ENCODE peak calls at places on chromosomes 7 and 10, in five cellular contexts. R, P, Z, N and F are unnamed samples.

GRCh38 chr10:53093878-53094277 is 321.3 kb upstream of the MBL2 start:
- DNase-seq in R (no peak), Z (no peak), N (no peak), P (no peak), F (no peak)

GRCh38 chr7:96152706-96153105 is 169.2 kb downstream of the SLC25A13 start:
- DNase-seq in R (no peak), Z (no peak), N (no peak), P (no peak), F (no peak)

GRCh38 chr10:97861351-97861750 is 11.7 kb downstream of the GOLGA7B start:
- DNase-seq in R (peak), N (peak), Z (peak), P (no peak), F (no peak)

GRCh38 chr10:97687785-97688781 is 1.0 kb upstream of the AVPI1 start:
- DNase-seq in N (peak), P (no peak), Z (peak), R (peak), F (no peak)

GRCh38 chr7:69457912-69458491 is 140.3 kb upstream of the AUTS2 start:
- DNase-seq in R (no peak), N (no peak), P (peak), Z (no peak), F (peak)

GRCh38 chr10:21976739-21977138 is 26.8 kb downstream of the DNAJC1 start:
- DNase-seq in R (peak), P (peak), N (peak), Z (peak), F (peak)

GRCh38 chr7:91201731-91202130 is 62.5 kb upstream of the FZD1 start:
- DNase-seq in N (no peak), P (no peak), R (no peak), Z (no peak), F (peak)

GRCh38 chr7:16650266-16650665 is 4.3 kb downstream of the BZW2 start:
- DNase-seq in P (no peak), Z (no peak), R (no peak), N (no peak), F (no peak)

GRCh38 chr10:72133517-72133916 is 45.2 kb upstream of the SPOCK2 start:
- DNase-seq in Z (peak), R (peak), P (no peak), N (peak), F (no peak)

GRCh38 chr10:124916098-124916584 is 25.8 kb upstream of the ZRANB1 start:
- DNase-seq in Z (peak), N (peak), R (peak), P (no peak), F (no peak)

GRCh38 chr10:97689637-97690036 is 2.6 kb upstream of the AVPI1 start:
- DNase-seq in N (peak), R (peak), P (no peak), Z (peak), F (no peak)

GRCh38 chr7:99032928-99033327 is 111.0 kb downstream of the SMURF1 start:
- DNase-seq in N (no peak), R (no peak), P (no peak), Z (no peak), F (no peak)

GRCh38 chr10:128877141-128877540 is 589.9 kb upstream of the MGMT start:
- DNase-seq in N (no peak), R (no peak), Z (no peak), P (no peak), F (no peak)

GRCh38 chr7:4182605-4183300 is 499.3 kb upstream of the FOXK1 start:
- DNase-seq in Z (no peak), N (no peak), R (no peak), P (no peak), F (no peak)

GRCh38 chr7:77866370-77866769 is 67.8 kb downstream of the PHTF2 start:
- DNase-seq in R (peak), Z (no peak), N (peak), P (no peak), F (no peak)

GRCh38 chr10:80700252-80700651 is 162.6 kb downstream of the SH2D4B start:
- DNase-seq in Z (no peak), P (no peak), R (no peak), N (no peak), F (no peak)

GRCh38 chr7:41097501-41097900 is 605.4 kb downstream of the INHBA start:
- DNase-seq in R (peak), Z (no peak), N (peak), P (no peak), F (no peak)

GRCh38 chr7:151981223-151981622 is 25.0 kb downstream of the GALNTL5 start:
- DNase-seq in R (no peak), N (no peak), Z (no peak), P (no peak), F (no peak)

GRCh38 chr7:46493196-46493595 is 572.1 kb upstream of the IGFBP3 start:
- DNase-seq in R (no peak), Z (peak), N (no peak), P (no peak), F (no peak)

GRCh38 chr7:106522691-106523090 is 138.3 kb downstream of the CCDC71L start:
- DNase-seq in P (no peak), Z (no peak), N (no peak), R (no peak), F (no peak)

GRCh38 chr7:43302211-43302711 is 189.8 kb downstream of the HECW1 start:
- DNase-seq in P (peak), R (peak), N (peak), Z (no peak), F (no peak)

GRCh38 chr10:32265756-32266155 is 81.2 kb downstream of the EPC1 start:
- DNase-seq in P (no peak), N (no peak), Z (no peak), R (no peak), F (no peak)

GRCh38 chr7:97513326-97513725 is 218.6 kb upstream of the TAC1 start:
- DNase-seq in R (no peak), P (no peak), Z (no peak), N (no peak), F (no peak)

GRCh38 chr10:33365871-33366411 is 31.5 kb upstream of the NRP1 start:
- DNase-seq in Z (peak), R (peak), N (peak), P (no peak), F (no peak)

GRCh38 chr10:76559889-76560215 is 1077.8 kb downstream of the KCNMA1 start:
- DNase-seq in N (peak), R (peak), P (no peak), Z (no peak), F (no peak)

GRCh38 chr7:112079671-112080070 is 126.5 kb downstream of the DOCK4 start:
- DNase-seq in N (peak), Z (no peak), R (peak), P (no peak), F (no peak)

GRCh38 chr7:150967332-150967731 is 10.8 kb downstream of the KCNH2 start:
- DNase-seq in N (no peak), Z (no peak), R (no peak), P (no peak), F (no peak)

GRCh38 chr7:27605283-27605682 is 57.4 kb downstream of the HIBADH start:
- DNase-seq in N (no peak), Z (no peak), P (no peak), R (no peak), F (no peak)

GRCh38 chr7:129607471-129608120 is 3.9 kb upstream of the NRF1 start:
- DNase-seq in N (peak), R (no peak), P (peak), Z (peak), F (no peak)

GRCh38 chr10:118564652-118565051 is 30.8 kb downstream of the PRLHR start:
- DNase-seq in R (no peak), Z (no peak), P (peak), N (no peak), F (peak)

GRCh38 chr10:48678041-48678440 is 6.6 kb upstream of the WDFY4 start:
- DNase-seq in P (no peak), R (no peak), Z (no peak), N (no peak), F (no peak)

GRCh38 chr7:67823345-67823744 is 826.7 kb downstream of the TYW1 start:
- DNase-seq in P (no peak), Z (no peak), N (no peak), R (no peak), F (no peak)

GRCh38 chr7:131173148-131173890 is 154.4 kb upstream of the MKLN1 start:
- DNase-seq in N (peak), Z (peak), P (no peak), R (peak), F (no peak)

GRCh38 chr10:60446855-60447254 is 57.2 kb upstream of the ANK3 start:
- DNase-seq in N (no peak), Z (peak), P (no peak), R (no peak), F (no peak)

GRCh38 chr10:102837230-102837721 is at the start of gene CYP17A1:
- DNase-seq in R (no peak), N (no peak), Z (no peak), P (no peak), F (no peak)

GRCh38 chr10:108812296-108812695 is 1111.0 kb downstream of the XPNPEP1 start:
- DNase-seq in R (no peak), N (peak), Z (no peak), P (no peak), F (no peak)

GRCh38 chr10:61752111-61753011 is 89.6 kb downstream of the CABCOCO1 start:
- DNase-seq in N (peak), P (no peak), Z (no peak), R (peak), F (no peak)

GRCh38 chr7:33423646-33424020 is 294.3 kb downstream of the BBS9 start:
- DNase-seq in Z (peak), P (no peak), R (no peak), N (no peak), F (no peak)

GRCh38 chr7:122304604-122304975 is at the start of gene FEZF1:
- DNase-seq in N (no peak), R (no peak), P (peak), Z (peak), F (peak)

GRCh38 chr7:132904209-132904608 is 177.7 kb downstream of the CHCHD3 start:
- DNase-seq in Z (no peak), R (no peak), N (no peak), P (no peak), F (no peak)

GRCh38 chr10:114043532-114044250 is at the start of gene ADRB1:
- DNase-seq in P (peak), N (peak), Z (peak), R (peak), F (peak)
- H4K91ac ChIP-seq in P (no peak), N (peak), Z (no peak), R (no peak), F (no peak)

GRCh38 chr7:157984914-157985163 is 602.8 kb downstream of the PTPRN2 start:
- DNase-seq in P (no peak), Z (no peak), N (no peak), R (no peak), F (no peak)

GRCh38 chr7:157981778-157982177 is 605.8 kb downstream of the PTPRN2 start:
- DNase-seq in P (peak), R (no peak), N (no peak), Z (no peak), F (no peak)

GRCh38 chr7:157984138-157984913 is 603.3 kb downstream of the PTPRN2 start:
- DNase-seq in N (no peak), R (no peak), Z (no peak), P (no peak), F (no peak)

GRCh38 chr7:157985636-157986035 is 602.0 kb downstream of the PTPRN2 start:
- DNase-seq in P (no peak), R (no peak), Z (no peak), N (no peak), F (no peak)

DNA sequence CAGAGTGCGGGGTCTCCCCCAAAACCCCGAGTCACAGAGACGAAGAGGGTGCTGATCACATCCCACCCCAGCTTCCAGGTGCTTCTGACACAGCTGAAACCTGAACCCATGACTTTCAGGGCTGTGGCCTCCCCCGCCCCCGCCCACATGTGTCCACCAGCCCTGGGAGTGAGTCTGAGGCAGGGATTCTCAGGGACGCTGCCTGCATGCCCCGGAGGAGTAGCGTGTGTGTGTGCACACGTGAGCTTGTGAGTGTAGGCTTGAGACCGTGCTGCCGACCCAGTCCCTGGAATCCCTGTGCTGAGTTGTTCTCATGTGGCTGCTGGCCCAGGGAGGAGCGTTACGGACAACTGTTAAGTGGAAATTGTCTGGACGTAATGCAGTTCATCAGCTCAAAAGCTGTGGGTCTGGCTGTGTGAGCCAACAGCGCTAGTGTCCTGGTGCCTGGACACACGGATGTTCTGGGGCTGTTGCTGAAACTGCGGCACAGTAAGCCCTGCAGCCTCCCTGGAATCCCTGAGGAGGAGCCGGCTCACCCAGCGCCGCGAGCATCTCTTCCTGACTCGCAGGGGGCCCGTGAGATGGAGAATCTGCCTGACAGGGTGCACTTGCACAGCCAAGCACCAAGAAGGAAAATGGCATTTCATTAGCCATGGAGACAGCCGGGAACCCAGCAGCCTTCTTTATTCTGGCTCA is 604.0 kb downstream of the PTPRN2 start:
- DNase-seq in P (no peak), R (no peak), Z (no peak), N (no peak), F (no peak)
- H4K91ac ChIP-seq in P (no peak), R (no peak), Z (no peak), N (no peak), F (no peak)

DNA sequence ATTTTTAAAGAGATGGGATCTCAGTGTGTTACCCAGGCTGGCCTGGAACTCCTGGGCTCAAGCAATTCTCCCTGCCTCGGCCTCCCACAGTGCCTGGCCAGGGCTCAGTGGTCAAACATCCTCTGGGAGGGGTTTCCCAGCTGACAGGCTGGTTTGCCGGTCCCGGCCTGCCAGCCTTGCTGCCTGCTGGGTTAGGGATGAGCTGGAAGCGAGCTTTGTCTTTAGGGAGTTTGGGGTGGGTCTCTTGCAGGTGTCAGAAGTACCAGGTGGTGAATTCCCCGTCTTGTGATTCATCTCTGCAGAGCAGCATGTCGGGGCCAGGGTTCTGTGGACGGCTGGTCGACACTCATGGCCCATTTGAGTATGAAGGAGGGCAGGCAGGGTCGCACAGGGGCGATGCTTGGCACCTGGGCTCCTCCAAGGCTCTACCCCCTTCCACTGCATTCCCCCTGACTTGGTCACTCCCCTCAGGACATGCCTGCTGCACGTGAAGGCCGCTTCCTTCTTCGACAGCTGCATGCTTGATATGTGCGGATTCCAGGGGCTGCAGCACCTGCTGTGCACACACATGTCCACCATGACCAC is 30.3 kb downstream of the ZAN start:
- DNase-seq in N (no peak), P (no peak), Z (peak), R (no peak), F (no peak)
- H4K91ac ChIP-seq in N (no peak), P (no peak), Z (no peak), R (no peak), F (no peak)

DNA sequence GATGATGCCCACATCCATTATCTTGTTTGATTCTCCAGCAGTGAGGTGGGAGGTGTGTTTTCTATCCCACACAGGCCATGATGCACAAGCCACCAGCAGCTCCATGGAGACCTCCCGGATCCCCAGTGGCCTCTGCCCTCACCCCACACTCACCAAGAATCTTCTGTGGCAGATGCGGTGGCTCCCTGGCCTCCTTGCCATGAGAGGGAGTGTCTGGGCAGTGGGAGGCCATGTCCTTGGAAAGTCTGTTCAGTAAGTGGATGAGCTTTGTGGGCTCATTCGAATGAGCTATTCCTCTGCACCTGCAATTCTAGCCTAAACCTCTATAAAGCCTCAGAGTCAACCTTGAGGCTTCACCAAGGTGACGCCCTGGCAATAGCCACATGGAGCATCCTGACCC is 243.8 kb downstream of the TCERG1L start:
- DNase-seq in R (no peak), P (no peak), N (no peak), Z (no peak), F (no peak)
- H4K91ac ChIP-seq in R (no peak), P (no peak), N (no peak), Z (no peak), F (no peak)

DNA sequence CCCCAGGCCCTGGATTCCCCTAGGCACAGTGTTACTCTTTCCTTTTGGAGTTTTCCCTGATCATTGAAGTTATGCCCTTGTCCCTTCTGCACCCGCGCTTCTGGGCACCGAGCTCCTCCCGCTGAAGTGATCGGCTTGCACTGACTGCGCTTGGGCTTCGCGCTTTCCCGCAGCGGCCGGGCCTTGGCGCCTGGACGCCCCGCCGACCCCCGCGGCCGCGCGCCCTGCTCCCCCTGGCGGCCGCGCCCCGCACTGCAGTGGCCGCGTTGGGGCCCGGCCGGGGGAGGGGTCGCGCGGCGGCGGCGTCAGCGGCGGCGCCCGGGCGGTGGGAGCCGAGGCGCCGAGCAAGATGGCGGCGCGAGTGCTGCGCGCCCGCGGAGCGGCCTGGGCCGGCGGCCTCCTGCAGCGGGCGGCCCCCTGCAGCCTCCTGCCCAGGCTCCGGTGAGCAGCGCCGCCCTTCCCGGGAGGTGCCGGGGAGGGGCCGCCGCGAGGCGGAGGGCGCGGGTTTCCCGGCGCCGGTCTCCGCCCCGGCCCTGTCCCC is at the start of gene NIPSNAP2:
- DNase-seq in N (peak), R (peak), Z (peak), P (peak), F (peak)
- H4K91ac ChIP-seq in N (peak), R (peak), Z (peak), P (no peak), F (no peak)

GRCh38 chr10:131315343-131315742 is 3.8 kb upstream of the TCERG1L start:
- DNase-seq in Z (peak), P (no peak), N (no peak), R (no peak), F (no peak)
- H4K91ac ChIP-seq in Z (no peak), P (no peak), N (no peak), R (no peak), F (no peak)

GRCh38 chr10:42637142-42637541 is 1.2 kb downstream of the ZNF33B start:
- DNase-seq in R (no peak), P (no peak), N (peak), Z (no peak), F (no peak)

GRCh38 chr10:42638821-42639270 is 476 bp upstream of the ZNF33B start:
- DNase-seq in N (no peak), P (no peak), Z (no peak), R (no peak), F (no peak)

GRCh38 chr10:42637648-42638052 is 720 bp downstream of the ZNF33B start:
- DNase-seq in P (no peak), N (peak), Z (no peak), R (no peak), F (no peak)

GRCh38 chr10:42640610-42641229 is 2.4 kb upstream of the ZNF33B start:
- DNase-seq in P (peak), R (no peak), Z (peak), N (no peak), F (no peak)

DNA sequence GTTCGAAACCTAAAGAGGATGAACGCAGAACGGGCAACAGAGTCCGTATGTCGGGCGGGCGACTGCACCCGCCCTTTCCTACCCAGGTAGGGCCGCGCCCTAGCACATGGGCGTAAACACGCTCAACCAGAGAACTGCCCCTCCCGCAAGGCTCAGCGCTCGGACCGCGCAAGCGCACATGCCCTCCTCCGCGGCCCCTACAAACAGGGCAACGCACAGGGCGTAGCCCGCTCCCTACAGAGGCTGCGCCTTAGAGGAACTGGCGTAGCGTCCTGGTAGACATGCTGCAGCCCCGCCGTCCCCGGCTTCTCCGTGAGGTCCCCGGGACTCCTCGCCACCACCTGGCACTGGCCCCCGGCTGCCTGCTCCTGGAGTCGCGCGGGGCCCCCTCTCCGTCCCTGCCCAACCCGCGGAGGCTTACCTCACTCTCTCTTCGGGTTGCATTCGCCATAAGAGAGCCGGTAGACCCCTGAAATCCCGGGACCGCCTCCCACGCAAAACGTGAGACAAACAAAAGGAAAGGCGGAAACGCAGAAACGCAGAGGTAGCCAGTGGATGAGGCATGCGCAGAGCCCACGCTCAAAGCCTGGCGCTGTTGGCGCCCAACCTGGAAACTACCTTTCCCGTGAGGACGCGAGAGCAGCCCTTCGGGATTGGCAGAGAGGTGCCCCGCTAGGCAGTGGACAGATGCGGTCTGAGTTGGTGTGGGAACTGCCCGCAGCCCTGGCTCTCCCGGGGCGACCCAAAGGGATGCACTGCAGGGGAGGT is at the start of gene ZNF33B:
- DNase-seq in N (peak), R (peak), P (peak), Z (peak), F (peak)
- H4K91ac ChIP-seq in N (peak), R (peak), P (no peak), Z (peak), F (no peak)